ENCODE peak calls at places on chromosomes 7 and 10, in four cellular contexts. S, K, E and C are unnamed samples.

GRCh38 chr10:8072211-8072610 is 17.7 kb downstream of the GATA3 start:
- DNase-seq in S (no peak), K (no peak), E (no peak), C (no peak)

GRCh38 chr10:102422586-102423129 is 2.0 kb downstream of the FBXL15 start:
- DNase-seq in S (peak; percentile 80), K (peak; percentile 71), E (peak; percentile 61), C (peak; percentile 84)

GRCh38 chr7:69318794-69319193 is 279.5 kb upstream of the AUTS2 start:
- DNase-seq in S (no peak), K (no peak), E (no peak), C (no peak)

GRCh38 chr7:22093003-22093402 is 147.3 kb upstream of the CDCA7L start:
- DNase-seq in S (no peak), K (no peak), E (no peak), C (no peak)

GRCh38 chr7:108012499-108013430 is 9.8 kb upstream of the LAMB1 start:
- DNase-seq in S (peak; percentile 77), K (no peak), E (no peak), C (no peak)

GRCh38 chr10:35949820-35950219 is 307.7 kb upstream of the FZD8 start:
- DNase-seq in S (no peak), K (no peak), E (no peak), C (no peak)

GRCh38 chr10:88028654-88029053 is 165.2 kb downstream of the PTEN start:
- DNase-seq in S (no peak), K (no peak), E (no peak), C (no peak)

GRCh38 chr7:122311280-122311679 is 6.7 kb upstream of the FEZF1 start:
- DNase-seq in S (no peak), K (no peak), E (no peak), C (no peak)

GRCh38 chr7:47382200-47382599 is 199.7 kb downstream of the TNS3 start:
- DNase-seq in S (no peak), K (no peak), E (no peak), C (no peak)

GRCh38 chr10:114303556-114303955 is 64.5 kb downstream of the VWA2 start:
- DNase-seq in S (no peak), K (no peak), E (no peak), C (no peak)

GRCh38 chr7:141397236-141398163 is 153.7 kb upstream of the AGK start:
- DNase-seq in S (no peak), K (no peak), E (no peak), C (no peak)

GRCh38 chr7:919114-919442 is 35.4 kb downstream of the ADAP1 start:
- DNase-seq in S (no peak), K (no peak), E (no peak), C (no peak)

GRCh38 chr7:54967384-54967783 is 51.4 kb upstream of the EGFR start:
- DNase-seq in S (peak; percentile 98), K (no peak), E (no peak), C (no peak)

GRCh38 chr7:12674861-12675260 is 12.6 kb upstream of the ARL4A start:
- DNase-seq in S (peak; percentile 57), K (no peak), E (no peak), C (peak; percentile 22)

GRCh38 chr10:124450010-124450782 is at the start of gene NKX1-2:
- DNase-seq in S (no peak), K (no peak), E (no peak), C (no peak)

GRCh38 chr10:19817251-19818046 is 1.2 kb downstream of the PLXDC2 start:
- DNase-seq in S (no peak), K (peak; percentile 2), E (peak; percentile 53), C (peak; percentile 14)

GRCh38 chr10:59688921-59689351 is 20.7 kb downstream of the SLC16A9 start:
- DNase-seq in S (peak; percentile 100), K (no peak), E (no peak), C (no peak)

GRCh38 chr10:49197171-49197570 is 9.0 kb upstream of the TMEM273 start:
- DNase-seq in S (no peak), K (no peak), E (no peak), C (no peak)

GRCh38 chr7:67484244-67484751 is 487.7 kb downstream of the TYW1 start:
- DNase-seq in S (peak; percentile 73), K (peak; percentile 68), E (peak; percentile 50), C (peak; percentile 41)

GRCh38 chr7:114141415-114141814 is 222.6 kb upstream of the PPP1R3A start:
- DNase-seq in S (no peak), K (no peak), E (no peak), C (no peak)

GRCh38 chr10:68348265-68348741 is 15.6 kb upstream of the PBLD start:
- DNase-seq in S (peak; percentile 83), K (peak; percentile 36), E (peak; percentile 14), C (peak; percentile 41)

GRCh38 chr7:115232041-115232440 is 310.1 kb downstream of the MDFIC start:
- DNase-seq in S (no peak), K (no peak), E (no peak), C (no peak)

GRCh38 chr10:97518601-97519043 is 19.9 kb downstream of the UBTD1 start:
- DNase-seq in S (no peak), K (no peak), E (no peak), C (no peak)

GRCh38 chr10:1089017-1089689 is 33.0 kb downstream of the WDR37 start:
- DNase-seq in S (no peak), K (no peak), E (no peak), C (no peak)
- TF ChIP-seq CTCF in S (no peak), K (no peak), E (no peak), C (no peak)

GRCh38 chr7:95684037-95684436 is 87.7 kb upstream of the PDK4 start:
- DNase-seq in S (peak; percentile 61), K (no peak), E (no peak), C (peak; percentile 8)
- TF ChIP-seq CTCF in S (peak; percentile 63), K (peak; percentile 70), E (peak; percentile 68), C (no peak)

GRCh38 chr7:100629117-100629711 is 12.1 kb downstream of the TFR2 start:
- DNase-seq in S (peak; percentile 55), K (peak; percentile 53), E (no peak), C (peak; percentile 71)
- TF ChIP-seq CTCF in S (peak; percentile 56), K (peak; percentile 50), E (peak; percentile 37), C (peak; percentile 20)

GRCh38 chr7:135170223-135170997 is at the start of gene CYREN:
- DNase-seq in S (peak; percentile 94), K (peak; percentile 83), E (peak; percentile 90), C (peak; percentile 93)

GRCh38 chr7:135168001-135168400 is 2.5 kb downstream of the CYREN start:
- DNase-seq in S (no peak), K (no peak), E (no peak), C (no peak)

GRCh38 chr7:135169936-135170222 is 628 bp downstream of the CYREN start:
- DNase-seq in S (no peak), K (no peak), E (no peak), C (no peak)

GRCh38 chr7:135168489-135169140 is 1.9 kb downstream of the CYREN start:
- DNase-seq in S (no peak), K (no peak), E (no peak), C (no peak)

GRCh38 chr7:135169141-135169935 is 1.2 kb downstream of the CYREN start:
- DNase-seq in S (peak; percentile 82), K (no peak), E (no peak), C (peak; percentile 80)
- TF ChIP-seq CTCF in S (peak; percentile 49), K (peak; percentile 42), E (peak; percentile 55), C (peak; percentile 67)

GRCh38 chr7:117484988-117485655 is 5.3 kb downstream of the CFTR start:
- DNase-seq in S (no peak), K (no peak), E (no peak), C (no peak)

GRCh38 chr7:117478796-117479479 is 887 bp upstream of the CFTR start:
- DNase-seq in S (no peak), K (no peak), E (no peak), C (no peak)

GRCh38 chr7:117479480-117480224 is at the start of gene CFTR:
- DNase-seq in S (no peak), K (no peak), E (peak; percentile 32), C (no peak)

DNA sequence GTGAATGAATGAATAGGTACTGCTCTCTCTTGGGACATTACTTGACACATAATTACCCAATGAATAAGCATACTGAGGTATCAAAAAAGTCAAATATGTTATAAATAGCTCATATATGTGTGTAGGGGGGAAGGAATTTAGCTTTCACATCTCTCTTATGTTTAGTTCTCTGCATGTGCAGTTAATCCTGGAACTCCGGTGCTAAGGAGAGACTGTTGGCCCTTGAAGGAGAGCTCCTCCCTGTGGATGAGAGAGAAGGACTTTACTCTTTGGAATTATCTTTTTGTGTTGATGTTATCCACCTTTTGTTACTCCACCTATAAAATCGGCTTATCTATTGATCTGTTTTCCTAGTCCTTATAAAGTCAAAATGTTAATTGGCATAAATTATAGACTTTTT is 1.2 kb downstream of the CFTR start:
- DNase-seq in S (no peak), K (no peak), E (no peak), C (no peak)
- TF ChIP-seq CTCF in S (peak; percentile 27), K (no peak), E (no peak), C (no peak)

GRCh38 chr7:155848691-155849690 is 36.7 kb upstream of the SHH start:
- DNase-seq in S (no peak), K (no peak), E (no peak), C (no peak)

GRCh38 chr7:155851892-155852291 is 39.6 kb upstream of the SHH start:
- DNase-seq in S (no peak), K (no peak), E (no peak), C (no peak)

GRCh38 chr7:155850001-155850436 is 37.8 kb upstream of the SHH start:
- DNase-seq in S (no peak), K (no peak), E (no peak), C (no peak)

GRCh38 chr7:155852426-155853301 is 40.4 kb upstream of the SHH start:
- DNase-seq in S (no peak), K (no peak), E (no peak), C (no peak)

GRCh38 chr7:155850730-155851678 is 38.7 kb upstream of the SHH start:
- DNase-seq in S (no peak), K (no peak), E (no peak), C (no peak)
- TF ChIP-seq CTCF in S (no peak), K (no peak), E (no peak), C (no peak)